ENCODE peak calls at places on chromosomes 13 and 19, in five cellular contexts. One of them, this sample, is unnamed.

GRCh38 chr19:37778613-37779138 is 710 bp downstream of the ZNF573 start:
- DNase-seq in activated CD4-positive, alpha-beta T cell treated with anti-CD3 and anti-CD28 coated beads, Interleukin-2, amount 10 ng/mL, durations not matched to agents 7 days and 5 days: no peak
- DNase-seq in naive thymus-derived CD8-positive, alpha-beta T cell: no peak
- DNase-seq in activated CD8-positive, alpha-beta memory T cell treated with anti-CD3 and anti-CD28 coated beads, Interleukin-2, amount 10 ng/mL, durations not matched to agents 7 days and 5 days: no peak
- DNase-seq in T-helper 17 cell: no peak
- DNase-seq in this sample: peak

GRCh38 chr19:6948884-6949283 is 61.5 kb downstream of the ADGRE1 start:
- DNase-seq in activated CD4-positive, alpha-beta T cell treated with anti-CD3 and anti-CD28 coated beads, Interleukin-2, amount 10 ng/mL, durations not matched to agents 7 days and 5 days: no peak
- DNase-seq in naive thymus-derived CD8-positive, alpha-beta T cell: no peak
- DNase-seq in activated CD8-positive, alpha-beta memory T cell treated with anti-CD3 and anti-CD28 coated beads, Interleukin-2, amount 10 ng/mL, durations not matched to agents 7 days and 5 days: no peak
- DNase-seq in T-helper 17 cell: no peak
- DNase-seq in this sample: no peak

GRCh38 chr19:40592170-40592569 is 9.0 kb upstream of the LTBP4 start:
- DNase-seq in activated CD4-positive, alpha-beta T cell treated with anti-CD3 and anti-CD28 coated beads, Interleukin-2, amount 10 ng/mL, durations not matched to agents 7 days and 5 days: peak
- DNase-seq in naive thymus-derived CD8-positive, alpha-beta T cell: no peak
- DNase-seq in activated CD8-positive, alpha-beta memory T cell treated with anti-CD3 and anti-CD28 coated beads, Interleukin-2, amount 10 ng/mL, durations not matched to agents 7 days and 5 days: no peak
- DNase-seq in T-helper 17 cell: no peak
- DNase-seq in this sample: peak

GRCh38 chr13:24680921-24681585 is 845 bp downstream of the ATP12A start:
- DNase-seq in activated CD4-positive, alpha-beta T cell treated with anti-CD3 and anti-CD28 coated beads, Interleukin-2, amount 10 ng/mL, durations not matched to agents 7 days and 5 days: no peak
- DNase-seq in naive thymus-derived CD8-positive, alpha-beta T cell: no peak
- DNase-seq in activated CD8-positive, alpha-beta memory T cell treated with anti-CD3 and anti-CD28 coated beads, Interleukin-2, amount 10 ng/mL, durations not matched to agents 7 days and 5 days: no peak
- DNase-seq in T-helper 17 cell: no peak
- DNase-seq in this sample: no peak

GRCh38 chr13:92317066-92317465 is 909.5 kb upstream of the GPC6 start:
- DNase-seq in activated CD4-positive, alpha-beta T cell treated with anti-CD3 and anti-CD28 coated beads, Interleukin-2, amount 10 ng/mL, durations not matched to agents 7 days and 5 days: no peak
- DNase-seq in naive thymus-derived CD8-positive, alpha-beta T cell: no peak
- DNase-seq in activated CD8-positive, alpha-beta memory T cell treated with anti-CD3 and anti-CD28 coated beads, Interleukin-2, amount 10 ng/mL, durations not matched to agents 7 days and 5 days: no peak
- DNase-seq in T-helper 17 cell: no peak
- DNase-seq in this sample: peak

GRCh38 chr19:57688011-57688763 is 6.4 kb downstream of the ZNF551 start:
- DNase-seq in activated CD4-positive, alpha-beta T cell treated with anti-CD3 and anti-CD28 coated beads, Interleukin-2, amount 10 ng/mL, durations not matched to agents 7 days and 5 days: no peak
- DNase-seq in naive thymus-derived CD8-positive, alpha-beta T cell: no peak
- DNase-seq in activated CD8-positive, alpha-beta memory T cell treated with anti-CD3 and anti-CD28 coated beads, Interleukin-2, amount 10 ng/mL, durations not matched to agents 7 days and 5 days: no peak
- DNase-seq in T-helper 17 cell: no peak
- DNase-seq in this sample: no peak

GRCh38 chr19:281992-282391 is 9.2 kb downstream of the PLPP2 start:
- DNase-seq in activated CD4-positive, alpha-beta T cell treated with anti-CD3 and anti-CD28 coated beads, Interleukin-2, amount 10 ng/mL, durations not matched to agents 7 days and 5 days: no peak
- DNase-seq in naive thymus-derived CD8-positive, alpha-beta T cell: no peak
- DNase-seq in activated CD8-positive, alpha-beta memory T cell treated with anti-CD3 and anti-CD28 coated beads, Interleukin-2, amount 10 ng/mL, durations not matched to agents 7 days and 5 days: no peak
- DNase-seq in T-helper 17 cell: no peak
- DNase-seq in this sample: no peak

GRCh38 chr13:113949546-113949945 is 24.3 kb downstream of the C13orf46 start:
- DNase-seq in activated CD4-positive, alpha-beta T cell treated with anti-CD3 and anti-CD28 coated beads, Interleukin-2, amount 10 ng/mL, durations not matched to agents 7 days and 5 days: no peak
- DNase-seq in naive thymus-derived CD8-positive, alpha-beta T cell: no peak
- DNase-seq in activated CD8-positive, alpha-beta memory T cell treated with anti-CD3 and anti-CD28 coated beads, Interleukin-2, amount 10 ng/mL, durations not matched to agents 7 days and 5 days: no peak
- DNase-seq in T-helper 17 cell: no peak
- DNase-seq in this sample: no peak

GRCh38 chr19:412356-413355 is 3.7 kb upstream of the C2CD4C start:
- DNase-seq in activated CD4-positive, alpha-beta T cell treated with anti-CD3 and anti-CD28 coated beads, Interleukin-2, amount 10 ng/mL, durations not matched to agents 7 days and 5 days: no peak
- DNase-seq in naive thymus-derived CD8-positive, alpha-beta T cell: no peak
- DNase-seq in activated CD8-positive, alpha-beta memory T cell treated with anti-CD3 and anti-CD28 coated beads, Interleukin-2, amount 10 ng/mL, durations not matched to agents 7 days and 5 days: no peak
- DNase-seq in T-helper 17 cell: peak
- DNase-seq in this sample: no peak

GRCh38 chr13:33235564-33235963 is 50.0 kb downstream of the STARD13 start:
- DNase-seq in activated CD4-positive, alpha-beta T cell treated with anti-CD3 and anti-CD28 coated beads, Interleukin-2, amount 10 ng/mL, durations not matched to agents 7 days and 5 days: no peak
- DNase-seq in naive thymus-derived CD8-positive, alpha-beta T cell: no peak
- DNase-seq in activated CD8-positive, alpha-beta memory T cell treated with anti-CD3 and anti-CD28 coated beads, Interleukin-2, amount 10 ng/mL, durations not matched to agents 7 days and 5 days: no peak
- DNase-seq in T-helper 17 cell: no peak
- DNase-seq in this sample: no peak

GRCh38 chr19:44658069-44658727 is 13.1 kb upstream of the CEACAM19 start:
- DNase-seq in activated CD4-positive, alpha-beta T cell treated with anti-CD3 and anti-CD28 coated beads, Interleukin-2, amount 10 ng/mL, durations not matched to agents 7 days and 5 days: no peak
- DNase-seq in naive thymus-derived CD8-positive, alpha-beta T cell: no peak
- DNase-seq in activated CD8-positive, alpha-beta memory T cell treated with anti-CD3 and anti-CD28 coated beads, Interleukin-2, amount 10 ng/mL, durations not matched to agents 7 days and 5 days: no peak
- DNase-seq in T-helper 17 cell: no peak
- DNase-seq in this sample: no peak

GRCh38 chr13:45490068-45490467 is 25.3 kb downstream of the COG3 start:
- DNase-seq in activated CD4-positive, alpha-beta T cell treated with anti-CD3 and anti-CD28 coated beads, Interleukin-2, amount 10 ng/mL, durations not matched to agents 7 days and 5 days: peak
- DNase-seq in naive thymus-derived CD8-positive, alpha-beta T cell: peak
- DNase-seq in activated CD8-positive, alpha-beta memory T cell treated with anti-CD3 and anti-CD28 coated beads, Interleukin-2, amount 10 ng/mL, durations not matched to agents 7 days and 5 days: no peak
- DNase-seq in T-helper 17 cell: no peak
- DNase-seq in this sample: no peak

GRCh38 chr19:35509018-35509652 is 4.3 kb downstream of the DMKN start:
- DNase-seq in activated CD4-positive, alpha-beta T cell treated with anti-CD3 and anti-CD28 coated beads, Interleukin-2, amount 10 ng/mL, durations not matched to agents 7 days and 5 days: peak
- DNase-seq in naive thymus-derived CD8-positive, alpha-beta T cell: peak
- DNase-seq in activated CD8-positive, alpha-beta memory T cell treated with anti-CD3 and anti-CD28 coated beads, Interleukin-2, amount 10 ng/mL, durations not matched to agents 7 days and 5 days: peak
- DNase-seq in T-helper 17 cell: no peak
- DNase-seq in this sample: peak

GRCh38 chr13:42892760-42893159 is 99.3 kb downstream of the EPSTI1 start:
- DNase-seq in activated CD4-positive, alpha-beta T cell treated with anti-CD3 and anti-CD28 coated beads, Interleukin-2, amount 10 ng/mL, durations not matched to agents 7 days and 5 days: no peak
- DNase-seq in naive thymus-derived CD8-positive, alpha-beta T cell: no peak
- DNase-seq in activated CD8-positive, alpha-beta memory T cell treated with anti-CD3 and anti-CD28 coated beads, Interleukin-2, amount 10 ng/mL, durations not matched to agents 7 days and 5 days: no peak
- DNase-seq in T-helper 17 cell: no peak
- DNase-seq in this sample: peak

GRCh38 chr19:54343868-54344267 is 4.9 kb upstream of the LILRA4 start:
- DNase-seq in activated CD4-positive, alpha-beta T cell treated with anti-CD3 and anti-CD28 coated beads, Interleukin-2, amount 10 ng/mL, durations not matched to agents 7 days and 5 days: no peak
- DNase-seq in naive thymus-derived CD8-positive, alpha-beta T cell: no peak
- DNase-seq in activated CD8-positive, alpha-beta memory T cell treated with anti-CD3 and anti-CD28 coated beads, Interleukin-2, amount 10 ng/mL, durations not matched to agents 7 days and 5 days: no peak
- DNase-seq in T-helper 17 cell: no peak
- DNase-seq in this sample: no peak

GRCh38 chr19:39499082-39499642 is 415 bp downstream of the DLL3 start:
- DNase-seq in activated CD4-positive, alpha-beta T cell treated with anti-CD3 and anti-CD28 coated beads, Interleukin-2, amount 10 ng/mL, durations not matched to agents 7 days and 5 days: no peak
- DNase-seq in naive thymus-derived CD8-positive, alpha-beta T cell: no peak
- DNase-seq in activated CD8-positive, alpha-beta memory T cell treated with anti-CD3 and anti-CD28 coated beads, Interleukin-2, amount 10 ng/mL, durations not matched to agents 7 days and 5 days: no peak
- DNase-seq in T-helper 17 cell: no peak
- DNase-seq in this sample: no peak

GRCh38 chr13:84405286-84405685 is 523.0 kb upstream of the SLITRK1 start:
- DNase-seq in activated CD4-positive, alpha-beta T cell treated with anti-CD3 and anti-CD28 coated beads, Interleukin-2, amount 10 ng/mL, durations not matched to agents 7 days and 5 days: no peak
- DNase-seq in naive thymus-derived CD8-positive, alpha-beta T cell: no peak
- DNase-seq in activated CD8-positive, alpha-beta memory T cell treated with anti-CD3 and anti-CD28 coated beads, Interleukin-2, amount 10 ng/mL, durations not matched to agents 7 days and 5 days: no peak
- DNase-seq in T-helper 17 cell: no peak
- DNase-seq in this sample: peak

GRCh38 chr13:111388851-111389500 is 68.5 kb downstream of the TEX29 start:
- DNase-seq in activated CD4-positive, alpha-beta T cell treated with anti-CD3 and anti-CD28 coated beads, Interleukin-2, amount 10 ng/mL, durations not matched to agents 7 days and 5 days: peak
- DNase-seq in naive thymus-derived CD8-positive, alpha-beta T cell: peak
- DNase-seq in activated CD8-positive, alpha-beta memory T cell treated with anti-CD3 and anti-CD28 coated beads, Interleukin-2, amount 10 ng/mL, durations not matched to agents 7 days and 5 days: peak
- DNase-seq in T-helper 17 cell: no peak
- DNase-seq in this sample: no peak

GRCh38 chr13:83907196-83907989 is 25.1 kb upstream of the SLITRK1 start:
- DNase-seq in activated CD4-positive, alpha-beta T cell treated with anti-CD3 and anti-CD28 coated beads, Interleukin-2, amount 10 ng/mL, durations not matched to agents 7 days and 5 days: no peak
- DNase-seq in naive thymus-derived CD8-positive, alpha-beta T cell: no peak
- DNase-seq in activated CD8-positive, alpha-beta memory T cell treated with anti-CD3 and anti-CD28 coated beads, Interleukin-2, amount 10 ng/mL, durations not matched to agents 7 days and 5 days: no peak
- DNase-seq in T-helper 17 cell: no peak
- DNase-seq in this sample: no peak

GRCh38 chr13:113837554-113838355 is 26.1 kb downstream of the GAS6 start:
- DNase-seq in activated CD4-positive, alpha-beta T cell treated with anti-CD3 and anti-CD28 coated beads, Interleukin-2, amount 10 ng/mL, durations not matched to agents 7 days and 5 days: no peak
- DNase-seq in naive thymus-derived CD8-positive, alpha-beta T cell: no peak
- DNase-seq in activated CD8-positive, alpha-beta memory T cell treated with anti-CD3 and anti-CD28 coated beads, Interleukin-2, amount 10 ng/mL, durations not matched to agents 7 days and 5 days: no peak
- DNase-seq in T-helper 17 cell: no peak
- DNase-seq in this sample: peak

GRCh38 chr19:45280471-45280961 is 29.4 kb downstream of the MARK4 start:
- DNase-seq in activated CD4-positive, alpha-beta T cell treated with anti-CD3 and anti-CD28 coated beads, Interleukin-2, amount 10 ng/mL, durations not matched to agents 7 days and 5 days: no peak
- DNase-seq in naive thymus-derived CD8-positive, alpha-beta T cell: no peak
- DNase-seq in activated CD8-positive, alpha-beta memory T cell treated with anti-CD3 and anti-CD28 coated beads, Interleukin-2, amount 10 ng/mL, durations not matched to agents 7 days and 5 days: no peak
- DNase-seq in T-helper 17 cell: no peak
- DNase-seq in this sample: peak

GRCh38 chr13:75485286-75486062 is 3.5 kb upstream of the TBC1D4 start:
- DNase-seq in activated CD4-positive, alpha-beta T cell treated with anti-CD3 and anti-CD28 coated beads, Interleukin-2, amount 10 ng/mL, durations not matched to agents 7 days and 5 days: no peak
- DNase-seq in naive thymus-derived CD8-positive, alpha-beta T cell: no peak
- DNase-seq in activated CD8-positive, alpha-beta memory T cell treated with anti-CD3 and anti-CD28 coated beads, Interleukin-2, amount 10 ng/mL, durations not matched to agents 7 days and 5 days: no peak
- DNase-seq in T-helper 17 cell: no peak
- DNase-seq in this sample: peak

GRCh38 chr13:80481589-80481988 is 140.7 kb upstream of the SPRY2 start:
- DNase-seq in activated CD4-positive, alpha-beta T cell treated with anti-CD3 and anti-CD28 coated beads, Interleukin-2, amount 10 ng/mL, durations not matched to agents 7 days and 5 days: no peak
- DNase-seq in naive thymus-derived CD8-positive, alpha-beta T cell: no peak
- DNase-seq in activated CD8-positive, alpha-beta memory T cell treated with anti-CD3 and anti-CD28 coated beads, Interleukin-2, amount 10 ng/mL, durations not matched to agents 7 days and 5 days: no peak
- DNase-seq in T-helper 17 cell: no peak
- DNase-seq in this sample: no peak

GRCh38 chr13:20967340-20967739 is 64.8 kb upstream of the XPO4 start:
- DNase-seq in activated CD4-positive, alpha-beta T cell treated with anti-CD3 and anti-CD28 coated beads, Interleukin-2, amount 10 ng/mL, durations not matched to agents 7 days and 5 days: no peak
- DNase-seq in naive thymus-derived CD8-positive, alpha-beta T cell: no peak
- DNase-seq in activated CD8-positive, alpha-beta memory T cell treated with anti-CD3 and anti-CD28 coated beads, Interleukin-2, amount 10 ng/mL, durations not matched to agents 7 days and 5 days: no peak
- DNase-seq in T-helper 17 cell: no peak
- DNase-seq in this sample: no peak

GRCh38 chr13:21010621-21011020 is 50.8 kb downstream of the LATS2 start:
- DNase-seq in activated CD4-positive, alpha-beta T cell treated with anti-CD3 and anti-CD28 coated beads, Interleukin-2, amount 10 ng/mL, durations not matched to agents 7 days and 5 days: no peak
- DNase-seq in naive thymus-derived CD8-positive, alpha-beta T cell: no peak
- DNase-seq in activated CD8-positive, alpha-beta memory T cell treated with anti-CD3 and anti-CD28 coated beads, Interleukin-2, amount 10 ng/mL, durations not matched to agents 7 days and 5 days: no peak
- DNase-seq in T-helper 17 cell: no peak
- DNase-seq in this sample: no peak

GRCh38 chr13:99205621-99206220 is 5.1 kb downstream of the UBAC2 start:
- DNase-seq in activated CD4-positive, alpha-beta T cell treated with anti-CD3 and anti-CD28 coated beads, Interleukin-2, amount 10 ng/mL, durations not matched to agents 7 days and 5 days: no peak
- DNase-seq in naive thymus-derived CD8-positive, alpha-beta T cell: no peak
- DNase-seq in activated CD8-positive, alpha-beta memory T cell treated with anti-CD3 and anti-CD28 coated beads, Interleukin-2, amount 10 ng/mL, durations not matched to agents 7 days and 5 days: no peak
- DNase-seq in T-helper 17 cell: no peak
- DNase-seq in this sample: no peak

GRCh38 chr19:18379803-18380747 is 5.9 kb upstream of the GDF15 start:
- DNase-seq in activated CD4-positive, alpha-beta T cell treated with anti-CD3 and anti-CD28 coated beads, Interleukin-2, amount 10 ng/mL, durations not matched to agents 7 days and 5 days: no peak
- DNase-seq in naive thymus-derived CD8-positive, alpha-beta T cell: no peak
- DNase-seq in activated CD8-positive, alpha-beta memory T cell treated with anti-CD3 and anti-CD28 coated beads, Interleukin-2, amount 10 ng/mL, durations not matched to agents 7 days and 5 days: no peak
- DNase-seq in T-helper 17 cell: no peak
- DNase-seq in this sample: peak

GRCh38 chr19:15010497-15011255 is 31.0 kb upstream of the SLC1A6 start:
- DNase-seq in activated CD4-positive, alpha-beta T cell treated with anti-CD3 and anti-CD28 coated beads, Interleukin-2, amount 10 ng/mL, durations not matched to agents 7 days and 5 days: no peak
- DNase-seq in naive thymus-derived CD8-positive, alpha-beta T cell: no peak
- DNase-seq in activated CD8-positive, alpha-beta memory T cell treated with anti-CD3 and anti-CD28 coated beads, Interleukin-2, amount 10 ng/mL, durations not matched to agents 7 days and 5 days: no peak
- DNase-seq in T-helper 17 cell: no peak
- DNase-seq in this sample: no peak

This sample was measured in amniotic epithelial cell.